ENCODE peak calls at places on chromosomes 2 and 18, in nine cellular contexts. Z is small intestine; M is SIG-M5; O is HL-60; C is DMS 273 treated with DMSO at 0.1 percent for 48 hours; F is astrocyte of the spinal cord; N is stimulated activated CD4-positive, alpha-beta T cell treated with anti-CD3 and anti-CD28 coated beads, TNF-alpha, amount 100 ng/mL, for 48 hours; G is left ventricle myocardium inferior; U is effector memory CD4-positive, alpha-beta T cell. Y is an unnamed sample.

GRCh38 chr2:11342561-11343343 is 1.7 kb downstream of the ROCK2 start:
- DNase-seq in Z (peak), M (no peak), O (peak), C (peak), F (peak), N (no peak), G (no peak), U (no peak), Y (peak)

GRCh38 chr2:152134488-152135280 is 35.8 kb upstream of the CACNB4 start:
- DNase-seq in Z (peak), M (no peak), O (no peak), C (no peak), F (peak), N (peak), G (no peak), U (no peak), Y (peak)

GRCh38 chr2:173286153-173286809 is 68.4 kb upstream of the CDCA7 start:
- DNase-seq in Z (no peak), M (no peak), O (no peak), C (no peak), F (no peak), N (no peak), G (no peak), U (no peak), Y (peak)

GRCh38 chr18:11665587-11665986 is 23.5 kb upstream of the GNAL start:
- DNase-seq in Z (no peak), M (no peak), O (no peak), C (no peak), F (no peak), N (no peak), G (no peak), U (no peak), Y (no peak)

GRCh38 chr2:237943395-237944094 is 23.3 kb upstream of the UBE2F start:
- DNase-seq in Z (no peak), M (no peak), O (no peak), C (no peak), F (no peak), N (no peak), G (no peak), U (no peak), Y (no peak)

GRCh38 chr2:73281244-73281643 is 3.0 kb downstream of the FBXO41 start:
- DNase-seq in Z (no peak), M (no peak), O (no peak), C (no peak), F (no peak), N (no peak), G (no peak), U (no peak), Y (peak)

GRCh38 chr2:111940333-111940902 is 42.0 kb downstream of the MERTK start:
- DNase-seq in Z (no peak), M (no peak), O (no peak), C (no peak), F (no peak), N (no peak), G (no peak), U (no peak), Y (no peak)

GRCh38 chr18:73365018-73365417 is 497.2 kb upstream of the NETO1 start:
- DNase-seq in Z (no peak), M (no peak), O (no peak), C (no peak), F (peak), N (no peak), G (no peak), U (no peak), Y (peak)

GRCh38 chr2:190838492-190838910 is 42.1 kb upstream of the GLS start:
- DNase-seq in Z (no peak), M (no peak), O (no peak), C (no peak), F (peak), N (no peak), G (no peak), U (no peak), Y (peak)

GRCh38 chr2:46117379-46117778 is 179.8 kb upstream of the EPAS1 start:
- DNase-seq in Z (no peak), M (no peak), O (no peak), C (no peak), F (peak), N (no peak), G (no peak), U (no peak), Y (peak)

Y was measured in RPMI7951.